ENCODE peak calls at places on chromosomes 12 and 14, in seven cellular contexts. V is WERI-Rb-1, S is psoas muscle, X is Calu3, L is pancreas, T is GM20000, F is ovary. E is an unnamed sample.
A peak's percentile ranks its signal among the peaks of the same experiment; 100 is the strongest.

GRCh38 chr12:22856120-22856699 is 231.2 kb downstream of the ETNK1 start:
- DNase-seq in T (peak; percentile 10), S (no peak), V (no peak), L (no peak), X (no peak), F (no peak), E (no peak)

GRCh38 chr12:15682826-15683225 is 106.4 kb downstream of the EPS8 start:
- DNase-seq in S (no peak), L (no peak), F (no peak), T (no peak), X (no peak), V (no peak), E (no peak)

GRCh38 chr12:105294886-105295479 is 35.5 kb upstream of the C12orf75 start:
- DNase-seq in V (no peak), T (no peak), S (no peak), X (no peak), L (no peak), F (no peak), E (no peak)

GRCh38 chr12:70443274-70443673 is 77.2 kb downstream of the KCNMB4 start:
- DNase-seq in T (no peak), X (no peak), V (no peak), S (no peak), L (no peak), F (no peak), E (no peak)

GRCh38 chr14:28375295-28375694 is 391.3 kb upstream of the FOXG1 start:
- DNase-seq in S (no peak), L (no peak), T (no peak), X (peak; percentile 66), F (no peak), V (peak; percentile 28), E (no peak)

GRCh38 chr14:103512701-103513611 is 9.7 kb downstream of the CKB start:
- DNase-seq in X (no peak), L (peak; percentile 72), F (no peak), T (peak; percentile 6), S (peak; percentile 81), V (peak; percentile 69), E (no peak)

GRCh38 chr12:118332511-118332910 is 40.2 kb downstream of the TAOK3 start:
- DNase-seq in T (no peak), S (no peak), F (no peak), V (no peak), L (no peak), X (no peak), E (no peak)

GRCh38 chr14:69317392-69317755 is 57.4 kb downstream of the GALNT16 start:
- DNase-seq in V (no peak), T (no peak), S (no peak), X (no peak), L (no peak), F (no peak), E (no peak)

GRCh38 chr12:916240-916639 is 33.3 kb downstream of the RAD52 start:
- DNase-seq in T (no peak), L (no peak), X (no peak), V (no peak), F (no peak), S (no peak), E (no peak)

GRCh38 chr14:68574906-68575305 is 218.0 kb downstream of the ZFP36L1 start:
- DNase-seq in V (no peak), L (no peak), F (no peak), S (no peak), T (no peak), X (no peak), E (no peak)

GRCh38 chr12:81010641-81011040 is 67.2 kb upstream of the ACSS3 start:
- DNase-seq in X (no peak), L (no peak), F (no peak), T (no peak), V (no peak), S (no peak), E (no peak)

GRCh38 chr12:116635487-116635886 is 76.3 kb downstream of the MAP1LC3B2 start:
- DNase-seq in L (no peak), S (no peak), V (no peak), T (peak; percentile 46), F (no peak), X (no peak), E (no peak)

GRCh38 chr12:123741937-123742572 is 20.0 kb upstream of the DNAH10 start:
- DNase-seq in S (no peak), V (no peak), T (peak; percentile 21), L (no peak), X (no peak), F (no peak), E (no peak)

GRCh38 chr12:123743002-123743401 is 19.1 kb upstream of the DNAH10 start:
- DNase-seq in X (no peak), V (no peak), S (peak; percentile 54), L (no peak), F (no peak), T (no peak), E (no peak)

GRCh38 chr12:123747309-123747708 is 14.8 kb upstream of the DNAH10 start:
- DNase-seq in V (no peak), F (no peak), X (no peak), L (no peak), T (no peak), S (no peak), E (no peak)

GRCh38 chr12:123748171-123748570 is 13.9 kb upstream of the DNAH10 start:
- DNase-seq in S (no peak), L (no peak), T (no peak), X (no peak), V (no peak), F (no peak), E (no peak)

DNA sequence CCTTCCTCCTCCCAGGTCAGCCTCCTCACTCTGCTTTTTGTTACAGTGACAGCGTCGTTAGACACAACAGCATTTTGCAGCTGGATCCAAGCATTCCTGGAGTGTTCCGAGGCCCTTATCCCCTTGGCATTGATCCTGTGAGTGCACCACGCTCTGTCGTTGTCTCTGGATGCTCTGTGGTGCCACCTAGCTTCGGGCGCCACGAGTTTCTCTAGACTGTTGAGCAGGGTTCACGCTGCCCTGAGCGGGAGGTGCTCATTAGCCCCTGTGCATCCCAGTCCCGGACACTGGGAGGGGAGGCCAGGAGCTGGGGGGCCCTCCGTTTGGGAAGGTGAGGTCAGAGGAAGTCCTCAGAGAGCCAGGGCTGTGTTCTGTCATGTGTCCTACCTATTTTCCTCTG is 17.3 kb upstream of the DNAH10 start:
- DNase-seq in L (no peak), S (no peak), X (no peak), F (no peak), V (peak; percentile 17), T (no peak), E (no peak)
- TF ChIP-seq CTCF in L (no peak), S (no peak), X (peak; percentile 14), F (no peak), V (peak; percentile 46), T (no peak), E (no peak)

GRCh38 chr14:25042362-25043299 is 7.3 kb downstream of the STXBP6 start:
- DNase-seq in V (no peak), S (no peak), F (no peak), X (no peak), T (no peak), L (no peak), E (no peak)
- TF ChIP-seq CTCF in V (no peak), S (peak; percentile 24), F (no peak), X (no peak), T (no peak), L (peak; percentile 8), E (no peak)

GRCh38 chr14:53796734-53797133 is 159.9 kb downstream of the BMP4 start:
- DNase-seq in L (no peak), V (no peak), S (no peak), F (no peak), X (no peak), T (no peak), E (no peak)

GRCh38 chr14:53791116-53791515 is 165.5 kb downstream of the BMP4 start:
- DNase-seq in X (no peak), F (no peak), V (no peak), S (no peak), L (no peak), T (no peak), E (no peak)

GRCh38 chr14:53792909-53793308 is 163.7 kb downstream of the BMP4 start:
- DNase-seq in L (no peak), X (peak; percentile 9), F (no peak), S (no peak), T (no peak), V (no peak), E (no peak)

GRCh38 chr14:53793790-53794560 is 162.7 kb downstream of the BMP4 start:
- DNase-seq in T (no peak), S (peak; percentile 58), F (no peak), L (no peak), V (no peak), X (no peak), E (no peak)
- TF ChIP-seq CTCF in T (no peak), S (no peak), F (no peak), L (no peak), V (no peak), X (no peak), E (no peak)

GRCh38 chr14:97298775-97299174 is 501.6 kb downstream of the VRK1 start:
- DNase-seq in L (no peak), X (no peak), S (no peak), V (no peak), F (no peak), T (no peak), E (no peak)
- TF ChIP-seq CTCF in L (no peak), X (no peak), S (no peak), V (no peak), F (no peak), T (no peak), E (no peak)

GRCh38 chr14:26206640-26207039 is 391.2 kb downstream of the NOVA1 start:
- DNase-seq in S (no peak), F (no peak), X (no peak), T (no peak), L (no peak), V (no peak), E (no peak)
- TF ChIP-seq CTCF in S (no peak), F (no peak), X (no peak), T (no peak), L (no peak), V (no peak), E (no peak)

DNA sequence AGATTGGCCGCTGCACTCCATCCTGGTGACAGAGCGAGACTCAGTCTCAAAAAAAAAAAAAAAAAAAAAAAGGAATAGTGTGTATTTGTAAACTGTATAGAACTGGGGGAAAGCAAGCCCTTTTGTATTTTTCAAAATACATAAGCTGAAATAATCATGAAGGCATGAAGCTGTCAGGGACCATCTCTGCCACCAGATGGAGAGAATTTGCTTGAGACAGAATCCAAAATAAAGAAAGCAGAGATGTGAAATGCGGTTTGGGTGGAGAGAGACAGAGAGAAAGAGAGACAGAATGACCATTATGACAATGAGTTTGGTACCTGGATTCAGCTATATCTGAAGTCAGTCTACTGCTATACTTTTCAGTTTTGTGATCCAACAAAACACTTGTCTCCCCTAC is 155.7 kb upstream of the LRIG3 start:
- DNase-seq in L (no peak), S (no peak), V (no peak), T (no peak), F (no peak), X (no peak), E (no peak)
- TF ChIP-seq CTCF in L (no peak), S (no peak), V (no peak), T (no peak), F (no peak), X (no peak), E (no peak)